ENCODE peak calls at places on chromosome 2, in six cellular contexts. F is ovary, E is WERI-Rb-1, P is upper lobe of left lung, Y is upper lobe of right lung, L is A673. B is an unnamed sample.

GRCh38 chr2:135701442-135701841 is 40.2 kb upstream of the UBXN4 start:
- DNase-seq in Y (no peak), F (no peak), L (no peak), P (no peak), E (no peak), B (no peak)

GRCh38 chr2:133477614-133477990 is 90.7 kb downstream of the NCKAP5 start:
- DNase-seq in Y (no peak), E (no peak), F (no peak), P (no peak), L (no peak), B (no peak)

GRCh38 chr2:211416373-211416772 is 860.0 kb downstream of the CPS1 start:
- DNase-seq in L (no peak), Y (no peak), E (no peak), P (no peak), F (no peak), B (no peak)

GRCh38 chr2:168194784-168195522 is 52.4 kb downstream of the STK39 start:
- DNase-seq in Y (no peak), P (no peak), E (no peak), F (no peak), L (no peak), B (no peak)

GRCh38 chr2:12284487-12284886 is 432.2 kb upstream of the TRIB2 start:
- DNase-seq in L (peak; percentile 49), E (no peak), F (no peak), Y (no peak), P (no peak), B (no peak)

GRCh38 chr2:27263287-27264252 is 723 bp upstream of the SLC30A3 start:
- DNase-seq in Y (no peak), E (peak; percentile 34), F (no peak), L (no peak), P (no peak), B (no peak)

GRCh38 chr2:234290671-234291070 is 206.2 kb downstream of the ARL4C start:
- DNase-seq in Y (no peak), E (no peak), P (no peak), L (no peak), F (no peak), B (no peak)

GRCh38 chr2:203763425-203764272 is 57.2 kb downstream of the CD28 start:
- DNase-seq in E (no peak), F (no peak), Y (no peak), P (no peak), L (no peak), B (no peak)

GRCh38 chr2:62055724-62056336 is 140.1 kb upstream of the B3GNT2 start:
- DNase-seq in Y (no peak), L (no peak), E (no peak), F (no peak), P (no peak), B (no peak)

GRCh38 chr2:191617589-191617988 is 60.3 kb upstream of the NABP1 start:
- DNase-seq in Y (no peak), E (no peak), L (no peak), P (no peak), F (no peak), B (no peak)

GRCh38 chr2:119434664-119435063 is 3.0 kb downstream of the TMEM37 start:
- DNase-seq in Y (no peak), E (no peak), P (no peak), F (no peak), L (no peak), B (no peak)

GRCh38 chr2:111656893-111657292 is 227.1 kb downstream of the ANAPC1 start:
- DNase-seq in P (no peak), Y (no peak), L (no peak), F (no peak), E (no peak), B (no peak)

GRCh38 chr2:10278029-10278762 is 24.5 kb upstream of the HPCAL1 start:
- DNase-seq in F (peak; percentile 67), Y (peak; percentile 89), P (no peak), E (no peak), L (no peak), B (peak; percentile 63)

GRCh38 chr2:28956415-28956826 is 24.7 kb upstream of the TOGARAM2 start:
- DNase-seq in P (no peak), F (no peak), E (peak; percentile 46), Y (no peak), L (peak; percentile 47), B (no peak)

GRCh38 chr2:96832751-96833507 is 10.9 kb downstream of the ANKRD23 start:
- DNase-seq in F (peak; percentile 90), Y (peak; percentile 82), P (no peak), L (no peak), E (no peak), B (peak; percentile 69)

GRCh38 chr2:161090401-161090800 is 69.8 kb upstream of the TANK start:
- DNase-seq in F (no peak), E (no peak), P (no peak), L (no peak), Y (no peak), B (no peak)

DNA sequence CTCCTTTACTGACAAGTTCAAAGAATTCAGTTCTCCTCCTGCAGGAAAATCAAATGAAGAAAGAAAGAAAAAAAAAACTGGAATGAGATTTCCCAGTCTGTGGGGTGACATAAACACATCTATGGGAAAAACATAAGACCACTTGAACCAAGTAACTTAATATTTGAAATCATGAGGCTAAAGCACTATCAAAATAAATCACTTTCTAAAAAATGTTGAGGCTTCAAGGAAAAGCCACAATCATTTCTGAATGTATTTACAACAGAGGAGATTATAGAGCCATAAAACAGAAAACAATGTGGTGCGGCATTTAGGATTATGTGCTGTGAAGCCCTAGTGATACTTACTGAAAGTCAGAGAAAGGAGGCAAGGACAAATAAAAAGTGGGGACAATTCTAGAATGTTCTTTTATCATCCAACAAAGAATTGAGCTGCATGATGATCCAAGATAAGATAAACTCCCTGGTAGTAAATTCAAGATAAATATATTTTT is 288.3 kb downstream of the AGPS start:
- DNase-seq in L (no peak), F (no peak), P (no peak), Y (no peak), E (no peak), B (no peak)
- H3K27ac ChIP-seq in L (no peak overlapping the region), F (no peak overlapping the region), P (no peak overlapping the region), Y (no peak overlapping the region), E (no peak overlapping the region), B (no peak overlapping the region)

DNA sequence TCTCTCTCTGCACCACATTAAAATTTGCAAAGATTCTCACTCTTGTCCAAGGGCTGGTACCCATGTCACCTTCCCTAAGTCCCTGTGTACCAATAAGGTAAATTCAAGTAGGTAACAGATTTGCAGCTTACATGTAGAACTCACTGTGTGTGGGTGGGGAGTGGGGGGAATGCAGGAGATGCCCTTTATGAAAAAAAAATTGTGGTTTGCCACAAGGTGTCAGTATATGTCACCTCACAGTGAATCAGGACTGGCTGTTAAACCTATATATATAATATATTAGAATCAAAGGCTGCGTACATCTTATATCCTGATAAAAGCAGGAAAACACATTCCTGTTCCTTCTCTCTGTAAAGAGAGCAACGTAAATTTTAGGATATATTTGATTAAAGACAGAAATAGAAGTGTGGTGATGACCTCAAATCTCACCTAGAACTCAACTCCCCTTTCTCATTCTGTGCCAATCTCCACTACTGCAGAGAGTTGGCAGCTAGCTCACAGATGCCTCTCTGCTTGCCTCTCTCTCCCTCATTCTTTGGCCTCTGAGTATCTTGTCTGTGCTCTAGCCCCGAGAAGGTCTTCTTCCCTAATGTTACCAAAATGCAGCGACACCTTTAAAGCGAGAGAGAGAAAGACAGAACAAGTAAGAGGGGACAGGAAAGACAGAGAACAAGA is 529 bp downstream of the XDH start:
- DNase-seq in P (no peak), F (no peak), E (no peak), Y (no peak), L (peak; percentile 41), B (no peak)
- TF ChIP-seq CTCF in P (no peak), F (no peak), E (peak; percentile 37), Y (no peak), L (peak; percentile 50), B (no peak)

GRCh38 chr2:23497063-23497462 is 112.1 kb downstream of the KLHL29 start:
- DNase-seq in F (no peak), L (peak; percentile 50), Y (no peak), E (no peak), P (no peak), B (peak; percentile 45)
- H3K27ac ChIP-seq in F (no peak overlapping the region), L (no peak overlapping the region), Y (no peak overlapping the region), E (peak overlapping the region; percentile 96), P (no peak overlapping the region), B (peak overlapping the region; percentile 23)

DNA sequence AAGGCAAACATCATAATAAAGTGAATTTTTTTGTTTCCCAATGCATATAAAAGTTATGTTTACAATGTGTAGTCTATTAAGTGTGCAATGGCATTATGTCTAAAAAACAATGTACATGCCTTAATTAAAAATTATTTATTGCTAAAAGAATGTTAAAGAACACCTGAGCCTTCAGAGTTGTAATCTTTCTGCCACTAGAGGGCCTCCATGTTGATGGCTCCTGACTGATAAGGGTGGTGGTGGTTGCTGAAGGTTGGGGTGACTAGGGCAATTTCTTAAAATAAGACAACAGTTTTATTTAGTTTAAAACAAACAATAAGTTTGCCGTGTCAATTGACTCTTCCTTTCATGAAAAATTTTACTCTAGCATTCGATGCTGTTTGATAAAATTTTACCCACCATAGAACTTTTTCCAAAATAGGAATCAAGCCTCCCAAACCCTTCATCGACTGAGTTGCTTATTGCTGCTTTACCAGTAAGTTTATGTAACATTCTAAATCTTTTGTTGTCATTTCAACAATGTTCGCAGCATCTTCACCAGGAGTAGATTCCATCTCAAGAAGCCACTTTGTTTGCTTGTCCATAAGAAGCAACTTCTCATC is 32.3 kb downstream of the MAP3K2 start:
- DNase-seq in F (no peak), E (peak; percentile 11), Y (no peak), L (peak; percentile 22), P (no peak), B (no peak)
- TF ChIP-seq CTCF in F (no peak), E (peak; percentile 53), Y (peak; percentile 60), L (peak; percentile 81), P (peak; percentile 43), B (no peak)

GRCh38 chr2:20216130-20217025 is 8.6 kb downstream of the SDC1 start:
- DNase-seq in P (no peak), F (no peak), E (no peak), Y (peak; percentile 54), L (no peak), B (no peak)
- H3K27ac ChIP-seq in P (peak overlapping the region; percentile 63), F (no peak overlapping the region), E (peak overlapping the region; percentile 4), Y (peak overlapping the region; percentile 30), L (no peak overlapping the region), B (peak overlapping the region; percentile 94)

DNA sequence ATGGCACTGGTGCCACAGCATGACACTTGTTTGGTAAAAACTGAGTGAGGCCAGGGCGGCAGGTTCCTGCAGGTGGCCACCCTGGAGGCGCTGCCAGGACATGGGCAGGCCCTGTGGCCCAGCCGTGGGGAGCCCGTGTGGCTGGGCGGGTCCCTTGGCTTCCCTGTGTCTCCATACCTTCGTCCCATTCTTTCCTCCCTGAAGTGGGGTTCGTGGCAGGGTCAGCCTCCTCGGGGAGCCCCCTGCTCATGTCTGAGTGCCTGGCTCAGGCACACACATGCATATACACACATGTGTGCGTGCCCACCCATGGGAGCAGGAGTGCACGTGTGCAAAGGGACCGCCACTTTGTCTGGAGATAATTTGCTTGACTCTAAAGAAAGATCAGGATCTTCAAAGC is 86.5 kb upstream of the HDAC4 start:
- DNase-seq in P (peak; percentile 62), L (no peak), Y (no peak), E (no peak), F (no peak), B (no peak)
- TF ChIP-seq CTCF in P (no peak), L (no peak), Y (no peak), E (no peak), F (no peak), B (no peak)

B was measured in breast epithelium.